ENCODE peak calls at places on chromosomes 4 and X, in five cellular contexts. W, O, T, C and L are unnamed samples.

GRCh38 chrX:41095962-41096955 is 11.0 kb downstream of the USP9X start:
- DNase-seq in W (peak; percentile 10), O (no peak), T (no peak), C (no peak), L (no peak)

GRCh38 chr4:132910226-132910748 is 238.8 kb upstream of the PCDH10 start:
- DNase-seq in W (no peak), O (no peak), T (no peak), C (no peak), L (no peak)

GRCh38 chr4:89247951-89248350 is 59.6 kb downstream of the GPRIN3 start:
- DNase-seq in W (no peak), O (no peak), T (no peak), C (no peak), L (no peak)

GRCh38 chrX:153877571-153878261 is 8.3 kb downstream of the L1CAM start:
- DNase-seq in W (no peak), O (no peak), T (no peak), C (no peak), L (no peak)

GRCh38 chrX:72051589-72051988 is 80.1 kb downstream of the RTL5 start:
- DNase-seq in W (no peak), O (no peak), T (no peak), C (no peak), L (no peak)

GRCh38 chr4:43132010-43132582 is 239.6 kb downstream of the GRXCR1 start:
- DNase-seq in W (peak; percentile 19), O (peak; percentile 4), T (peak; percentile 16), C (peak; percentile 75), L (peak; percentile 77)

GRCh38 chrX:11768039-11768438 is 10.0 kb downstream of the MSL3 start:
- DNase-seq in W (no peak), O (no peak), T (no peak), C (no peak), L (no peak)

GRCh38 chr4:98480535-98480934 is 177.9 kb downstream of the TSPAN5 start:
- DNase-seq in W (no peak), O (no peak), T (no peak), C (no peak), L (no peak)

GRCh38 chr4:29560452-29560851 is 1159.7 kb upstream of the PCDH7 start:
- DNase-seq in W (peak; percentile 74), O (no peak), T (no peak), C (no peak), L (no peak)

GRCh38 chr4:106809083-106809482 is 227.0 kb downstream of the DKK2 start:
- DNase-seq in W (peak; percentile 27), O (peak; percentile 25), T (no peak), C (no peak), L (no peak)

GRCh38 chr4:85498068-85498733 is 23.3 kb downstream of the ARHGAP24 start:
- DNase-seq in W (no peak), O (no peak), T (no peak), C (no peak), L (peak; percentile 70)

GRCh38 chrX:3518870-3519269 is 172.4 kb upstream of the MXRA5 start:
- DNase-seq in W (peak; percentile 89), O (no peak), T (peak; percentile 35), C (no peak), L (no peak)

GRCh38 chr4:182475539-182475938 is 232.3 kb downstream of the TENM3 start:
- DNase-seq in W (no peak), O (no peak), T (no peak), C (no peak), L (no peak)

GRCh38 chrX:154096140-154097002 is 1.1 kb downstream of the MECP2 start:
- DNase-seq in W (peak; percentile 1), O (no peak), T (peak; percentile 24), C (no peak), L (no peak)

GRCh38 chrX:9351112-9351511 is 113.7 kb upstream of the TBL1X start:
- DNase-seq in W (no peak), O (no peak), T (no peak), C (no peak), L (no peak)

GRCh38 chr4:18398661-18399060 is 377.1 kb upstream of the LCORL start:
- DNase-seq in W (no peak), O (no peak), T (no peak), C (no peak), L (no peak)

GRCh38 chr4:138181288-138181687 is 60.9 kb downstream of the SLC7A11 start:
- DNase-seq in W (no peak), O (no peak), T (no peak), C (no peak), L (no peak)